ENCODE peak calls at places on chromosome 1, in seven cellular contexts. P is dorsolateral prefrontal cortex, K is pancreas, Q is transverse colon, N is GM12878, M is left ventricle myocardium inferior, L is AG04450. R is an unnamed sample.

GRCh38 chr1:160418483-160418882 is 18.1 kb downstream of the VANGL2 start:
- DNase-seq in K (no peak), P (no peak), N (no peak), M (no peak), Q (no peak), L (no peak), R (no peak)

GRCh38 chr1:44250113-44250781 is 37.0 kb downstream of the DMAP1 start:
- DNase-seq in K (no peak), M (peak; percentile 51), Q (no peak), L (no peak), P (no peak), N (no peak), R (no peak)

GRCh38 chr1:221699582-221700519 is 42.0 kb downstream of the DUSP10 start:
- DNase-seq in K (no peak), M (no peak), N (no peak), Q (no peak), P (no peak), L (no peak), R (no peak)

GRCh38 chr1:94729287-94729686 is 90.9 kb upstream of the SLC44A3 start:
- DNase-seq in K (no peak), Q (no peak), M (no peak), N (no peak), L (peak; percentile 64), P (no peak), R (no peak)

GRCh38 chr1:187032982-187033705 is 204.4 kb downstream of the PLA2G4A start:
- DNase-seq in K (no peak), N (no peak), M (no peak), L (no peak), Q (no peak), P (no peak), R (no peak)

GRCh38 chr1:48876221-48876785 is 99.6 kb upstream of the BEND5 start:
- DNase-seq in P (no peak), N (no peak), Q (no peak), M (no peak), L (no peak), K (no peak), R (no peak)

GRCh38 chr1:99326215-99326949 is 62.1 kb downstream of the PLPPR4 start:
- DNase-seq in P (no peak), Q (no peak), L (no peak), K (no peak), M (no peak), N (no peak), R (no peak)

GRCh38 chr1:24996983-24997893 is 67.2 kb upstream of the RUNX3 start:
- DNase-seq in L (no peak), P (peak; percentile 23), K (no peak), M (no peak), Q (no peak), N (no peak), R (no peak)

GRCh38 chr1:158445371-158445770 is 16.3 kb upstream of the OR10K1 start:
- DNase-seq in M (no peak), P (no peak), L (no peak), K (no peak), N (no peak), Q (no peak), R (no peak)

GRCh38 chr1:111417755-111418154 is 9.8 kb downstream of the OVGP1 start:
- DNase-seq in P (no peak), Q (no peak), N (no peak), L (peak; percentile 50), K (no peak), M (no peak), R (no peak)

GRCh38 chr1:46747683-46748288 is 28.9 kb upstream of the EFCAB14 start:
- DNase-seq in P (no peak), L (peak; percentile 8), N (no peak), M (no peak), K (peak; percentile 43), Q (peak; percentile 31), R (no peak)

GRCh38 chr1:47592296-47592975 is 154.6 kb downstream of the FOXD2 start:
- DNase-seq in M (no peak), P (no peak), L (no peak), K (no peak), Q (no peak), N (no peak), R (no peak)

GRCh38 chr1:46532498-46533178 is 18.8 kb downstream of the KNCN start:
- DNase-seq in M (peak; percentile 73), L (no peak), K (peak; percentile 45), Q (peak; percentile 63), P (peak; percentile 67), N (no peak), R (no peak)

GRCh38 chr1:71196685-71197084 is 115.8 kb upstream of the ZRANB2 start:
- DNase-seq in P (no peak), L (peak; percentile 2), Q (no peak), M (no peak), K (no peak), N (no peak), R (no peak)

GRCh38 chr1:20463502-20463901 is 22.5 kb downstream of the CAMK2N1 start:
- DNase-seq in L (no peak), P (no peak), Q (no peak), K (no peak), M (no peak), N (no peak), R (no peak)

GRCh38 chr1:52057245-52057644 is 1.1 kb downstream of the BTF3L4 start:
- DNase-seq in Q (no peak), P (no peak), N (no peak), K (no peak), M (no peak), L (no peak), R (no peak)

GRCh38 chr1:61285371-61285885 is 203.1 kb downstream of the NFIA start:
- DNase-seq in M (no peak), K (no peak), N (no peak), Q (no peak), P (no peak), L (no peak), R (no peak)

GRCh38 chr1:232538224-232538942 is 91.5 kb downstream of the SIPA1L2 start:
- DNase-seq in N (no peak), K (no peak), L (no peak), P (no peak), M (no peak), Q (no peak), R (no peak)

GRCh38 chr1:109796484-109797305 is 33.0 kb upstream of the EPS8L3 start:
- DNase-seq in K (no peak), M (no peak), N (no peak), L (no peak), Q (peak; percentile 26), P (peak; percentile 10), R (no peak)

GRCh38 chr1:91513160-91513559 is 12.5 kb downstream of the CDC7 start:
- DNase-seq in M (no peak), P (no peak), Q (no peak), N (no peak), K (no peak), L (no peak), R (no peak)

GRCh38 chr1:176206006-176206960 is 803 bp downstream of the COP1 start:
- DNase-seq in N (no peak), M (no peak), P (peak; percentile 58), L (no peak), Q (peak; percentile 62), K (peak; percentile 44), R (no peak)

GRCh38 chr1:154320882-154321608 is at the start of gene AQP10:
- DNase-seq in Q (no peak), P (no peak), K (no peak), N (no peak), M (no peak), L (no peak), R (no peak)

GRCh38 chr1:157198619-157199420 is 60.6 kb upstream of the ETV3 start:
- DNase-seq in M (no peak), P (no peak), Q (no peak), L (no peak), K (peak; percentile 74), N (no peak), R (no peak)

GRCh38 chr1:46302091-46303037 is 1.1 kb downstream of the LRRC41 start:
- DNase-seq in M (peak; percentile 50), L (no peak), P (peak; percentile 57), Q (peak; percentile 66), K (peak; percentile 61), N (no peak), R (no peak)

GRCh38 chr1:243390315-243390875 is 134.6 kb downstream of the SDCCAG8 start:
- DNase-seq in P (peak; percentile 41), L (no peak), N (no peak), M (no peak), Q (no peak), K (no peak), R (no peak)

GRCh38 chr1:59446257-59446901 is 149.5 kb downstream of the FGGY start:
- DNase-seq in M (no peak), P (no peak), Q (peak; percentile 10), L (peak; percentile 34), K (no peak), N (no peak), R (no peak)

GRCh38 chr1:23169219-23169575 is 541 bp upstream of the LUZP1 start:
- DNase-seq in Q (no peak), K (no peak), L (no peak), M (no peak), N (no peak), P (no peak), R (no peak)
- H3K4me3 ChIP-seq in Q (peak overlapping the region; percentile 70), K (peak overlapping the region; percentile 86), L (no peak overlapping the region), M (peak overlapping the region; percentile 96), N (peak overlapping the region; percentile 95), P (peak overlapping the region; percentile 63), R (no peak overlapping the region)

GRCh38 chr1:40248429-40248828 is 692 bp downstream of the TMCO2 start:
- DNase-seq in N (no peak), L (no peak), P (no peak), K (no peak), M (no peak), Q (no peak), R (no peak)
- TF ChIP-seq CTCF in N (no peak), L (no peak), P (no peak), K (no peak), M (no peak), Q (no peak), R (no peak)

DNA sequence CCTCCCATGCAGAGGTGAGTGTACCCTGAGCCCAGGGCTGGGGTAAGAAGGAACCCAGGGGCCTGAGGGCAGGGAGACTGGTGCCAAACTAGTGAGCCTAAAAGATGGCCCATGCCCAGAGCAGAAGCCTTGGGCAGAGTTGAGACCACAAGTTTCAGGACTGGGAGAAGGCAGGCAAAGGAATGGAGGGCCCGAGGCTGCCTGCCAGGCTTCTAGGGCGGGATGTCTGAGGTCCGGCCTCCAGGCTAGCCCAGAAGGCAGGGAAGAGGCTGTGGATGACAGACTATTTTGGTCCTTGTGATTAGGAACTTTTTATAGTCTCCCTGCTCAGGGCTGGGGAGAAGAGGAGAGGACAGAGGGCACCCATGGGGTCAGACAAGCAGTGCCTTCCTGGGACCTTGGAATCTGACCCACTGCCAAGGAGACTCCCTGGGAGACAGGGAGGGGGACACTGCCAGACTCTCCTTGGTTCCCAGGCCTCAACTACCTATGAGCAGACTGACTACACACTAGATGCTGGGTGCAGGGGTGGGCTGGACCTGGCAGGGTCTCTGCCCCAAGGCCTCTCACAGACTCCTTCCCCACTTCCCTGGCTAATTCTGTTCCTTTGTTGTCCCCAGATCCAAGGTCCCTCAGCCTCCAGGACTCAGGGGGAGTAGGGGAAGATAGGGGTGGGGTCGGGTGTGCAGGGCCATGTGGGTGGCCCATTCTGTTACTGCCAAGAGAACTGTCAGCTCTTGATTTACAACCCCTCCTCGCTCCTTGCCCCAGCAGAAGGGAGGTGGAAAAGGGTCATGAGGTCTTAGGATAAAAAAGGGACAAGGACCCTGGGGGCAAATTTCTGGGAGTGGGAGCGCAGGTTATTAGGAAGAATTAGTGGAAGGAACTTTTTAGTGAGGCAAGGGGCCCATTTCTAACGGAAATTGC is 497 bp downstream of the FAM110D start:
- DNase-seq in M (peak; percentile 63), P (no peak), L (no peak), Q (no peak), K (no peak), N (no peak), R (no peak)
- H3K27me3 ChIP-seq in M (peaks cover 3% of the 10 kb centered on the region), P (no peaks in the 10 kb centered on the region), L (peaks cover 38% of the 10 kb centered on the region), Q (peaks cover 55% of the 10 kb centered on the region), K (no peaks in the 10 kb centered on the region), N (peaks cover 22% of the 10 kb centered on the region), R (peaks cover 17% of the 10 kb centered on the region)

GRCh38 chr1:40042337-40042736 is 1.8 kb downstream of the CAP1 start:
- DNase-seq in N (no peak), M (no peak), L (no peak), P (no peak), K (no peak), Q (no peak), R (no peak)
- H3K4me3 ChIP-seq in N (peak overlapping the region; percentile 86), M (peak overlapping the region; percentile 96), L (peak overlapping the region; percentile 93), P (peak overlapping the region; percentile 98), K (peak overlapping the region; percentile 98), Q (no peak overlapping the region), R (no peak overlapping the region)

R was measured in BJ.